ENCODE peak calls at places on chromosomes 6 and 20, in six cellular contexts. S is fibroblast of lung, D is endothelial cell of umbilical vein, Z is PC-3, U is GM23248, L is HCT116. V is an unnamed sample.

GRCh38 chr6:65943548-65943947 is 236.5 kb upstream of the EYS start:
- DNase-seq in S (no peak), D (no peak), Z (no peak), L (no peak), U (no peak), V (no peak)

GRCh38 chr6:145704153-145704781 is 31.1 kb downstream of the EPM2A start:
- DNase-seq in D (peak), S (no peak), Z (peak), L (no peak), U (peak), V (no peak)

GRCh38 chr6:152750694-152751093 is at the start of gene VIP:
- DNase-seq in Z (peak), L (no peak), D (peak), S (peak), U (peak), V (no peak)

GRCh38 chr20:58169441-58169840 is 59.0 kb downstream of the ANKRD60 start:
- DNase-seq in D (no peak), L (no peak), S (peak), U (peak), Z (no peak), V (no peak)

GRCh38 chr6:18395851-18396187 is 8.7 kb downstream of the RNF144B start:
- DNase-seq in U (peak), D (peak), L (no peak), S (peak), Z (peak), V (no peak)

GRCh38 chr20:63709149-63709527 is 1.3 kb downstream of the ZGPAT start:
- DNase-seq in S (no peak), L (no peak), D (no peak), Z (no peak), U (no peak), V (no peak)

GRCh38 chr6:44732243-44732642 is 344.7 kb downstream of the CDC5L start:
- DNase-seq in D (no peak), S (no peak), Z (no peak), U (no peak), L (no peak), V (no peak)

GRCh38 chr20:24609757-24610156 is 140.3 kb downstream of the SYNDIG1 start:
- DNase-seq in L (no peak), U (peak), S (no peak), Z (no peak), D (no peak), V (no peak)

GRCh38 chr20:2379511-2380229 is 1.0 kb upstream of the TGM6 start:
- DNase-seq in D (no peak), Z (no peak), U (no peak), S (no peak), L (no peak), V (no peak)

GRCh38 chr6:77652739-77653138 is at the start of gene MEI4:
- DNase-seq in U (no peak), S (no peak), L (no peak), D (no peak), Z (no peak), V (no peak)

GRCh38 chr6:448296-449056 is 56.9 kb downstream of the IRF4 start:
- DNase-seq in U (no peak), L (no peak), Z (no peak), S (no peak), D (no peak), V (no peak)

GRCh38 chr6:148524509-148524908 is 181.9 kb downstream of the SASH1 start:
- DNase-seq in Z (peak), L (no peak), S (peak), U (peak), D (peak), V (no peak)

GRCh38 chr6:71602385-71602949 is 283.9 kb upstream of the RIMS1 start:
- DNase-seq in U (peak), S (peak), L (no peak), Z (peak), D (no peak), V (peak)

GRCh38 chr20:58179432-58180099 is 48.9 kb downstream of the ANKRD60 start:
- DNase-seq in L (no peak), D (peak), Z (peak), S (peak), U (peak), V (no peak)

GRCh38 chr20:7694940-7695567 is 245.2 kb downstream of the HAO1 start:
- DNase-seq in D (no peak), S (peak), L (no peak), U (peak), Z (no peak), V (no peak)

GRCh38 chr20:10716855-10717254 is 43.1 kb upstream of the JAG1 start:
- DNase-seq in L (no peak), U (no peak), S (peak), Z (peak), D (peak), V (no peak)

GRCh38 chr20:61640171-61640570 is 388.1 kb downstream of the CDH4 start:
- DNase-seq in L (no peak), U (peak), D (no peak), Z (no peak), S (peak), V (peak)

GRCh38 chr20:57259179-57260021 is 7.0 kb downstream of the BMP7 start:
- DNase-seq in Z (no peak), S (no peak), L (no peak), U (peak), D (no peak), V (no peak)

GRCh38 chr6:10968776-10969175 is 75.3 kb downstream of the ELOVL2 start:
- DNase-seq in S (peak), D (no peak), Z (no peak), L (no peak), U (peak), V (no peak)

GRCh38 chr6:6725834-6726194 is 137.3 kb downstream of the LY86 start:
- DNase-seq in U (no peak), Z (no peak), L (no peak), S (no peak), D (no peak), V (no peak)

GRCh38 chr20:16241911-16242310 is 331.3 kb downstream of the KIF16B start:
- DNase-seq in L (peak), S (no peak), D (no peak), U (no peak), Z (peak), V (no peak)

GRCh38 chr6:8414844-8415243 is 20.5 kb downstream of the SLC35B3 start:
- DNase-seq in L (no peak), U (no peak), Z (no peak), S (no peak), D (no peak), V (no peak)

DNA sequence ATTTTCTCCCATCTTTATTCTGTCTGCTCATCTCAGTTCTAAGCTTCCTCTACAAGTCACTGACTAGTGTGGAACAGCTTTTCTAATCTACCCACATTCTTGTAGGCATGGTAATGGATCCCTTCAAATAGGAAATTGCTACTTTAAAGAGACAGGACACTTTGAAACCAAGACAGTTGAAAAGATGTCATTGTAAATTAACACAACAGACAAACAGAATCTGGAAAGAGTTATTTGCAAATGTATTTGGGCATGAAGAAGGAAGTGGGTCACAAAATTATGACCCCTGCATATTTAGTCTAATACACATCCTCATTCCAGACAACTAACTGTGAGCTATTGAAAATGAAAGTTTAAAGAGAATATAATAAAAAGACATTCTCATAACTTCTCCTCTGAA is 298.2 kb upstream of the MARCKS start:
- DNase-seq in S (peak), U (peak), L (no peak), Z (peak), D (peak), V (no peak)
- H3K4me2 ChIP-seq in S (peak), U (peak), L (peak), Z (peak), D (peak), V (peak)

GRCh38 chr6:100892116-100892515 is 11.0 kb upstream of the ASCC3 start:
- DNase-seq in U (no peak), Z (no peak), L (no peak), S (no peak), D (no peak), V (no peak)
- TF ChIP-seq EZH2 in U (no peak), Z (no peak), L (no peak), S (no peak), D (no peak), V (no peak)

DNA sequence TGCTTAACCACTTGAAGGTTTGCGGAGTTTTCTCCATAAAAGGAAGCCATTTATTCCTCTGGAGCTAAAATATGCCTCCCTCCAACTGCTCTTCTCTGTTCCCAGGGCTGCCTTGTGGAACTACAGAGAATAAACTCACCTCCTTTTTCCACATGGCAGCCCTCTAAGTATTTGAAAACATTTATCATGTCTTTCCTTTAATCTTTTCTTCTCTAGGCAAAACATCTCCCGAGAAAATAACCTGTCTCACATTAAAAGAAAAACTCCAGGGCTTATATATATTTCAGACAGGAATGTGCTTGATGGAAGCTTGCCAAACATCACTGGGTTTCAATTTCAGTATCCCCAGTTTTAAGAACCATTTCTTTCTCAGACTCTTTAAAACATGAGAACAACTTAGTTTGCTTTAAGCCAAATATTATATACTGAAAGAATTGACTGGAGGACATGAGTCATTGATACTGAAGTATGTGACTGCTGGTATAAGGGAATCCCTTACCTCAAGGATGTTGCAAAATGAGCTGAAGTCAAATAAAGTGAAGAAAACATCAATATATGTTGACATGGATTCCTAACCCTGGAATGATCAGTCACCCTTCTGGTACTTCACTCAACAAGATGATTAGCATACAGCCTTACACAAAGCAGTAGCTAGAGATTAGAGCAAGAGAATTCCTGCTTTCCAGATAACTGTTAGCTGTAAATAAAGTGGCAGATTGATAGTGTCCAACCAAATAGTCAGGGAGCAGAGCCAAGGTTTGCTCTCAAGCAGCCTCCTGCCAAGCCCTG is 74.0 kb downstream of the ZBTB2 start:
- DNase-seq in D (peak), S (peak), U (peak), L (no peak), Z (peak), V (no peak)
- H3K4me2 ChIP-seq in D (no peak), S (no peak), U (no peak), L (no peak), Z (no peak), V (no peak)

DNA sequence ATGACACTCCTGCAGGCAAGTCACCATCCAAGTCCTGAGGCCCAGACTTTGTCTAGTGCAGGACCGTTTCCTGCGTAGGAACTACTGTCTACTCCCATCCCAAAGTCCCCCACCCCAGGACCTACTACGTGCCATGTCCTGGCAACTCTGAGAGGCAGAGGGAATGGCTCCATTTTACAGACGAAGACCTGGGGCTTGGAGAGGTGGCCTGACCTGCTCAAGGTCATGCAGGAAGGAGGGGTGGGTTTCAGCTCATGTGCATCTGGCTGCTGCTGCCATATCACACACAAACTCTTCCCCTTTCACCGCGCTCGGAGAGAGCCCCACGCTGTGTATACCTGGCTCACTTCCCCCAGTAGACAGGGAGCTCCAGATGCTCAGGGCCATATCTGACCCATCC is 1.2 kb upstream of the NOL4L start:
- DNase-seq in Z (no peak), S (no peak), D (no peak), U (no peak), L (no peak), V (no peak)
- TF ChIP-seq EZH2 in Z (no peak), S (no peak), D (no peak), U (no peak), L (no peak), V (no peak)

GRCh38 chr6:16254535-16254934 is 16.1 kb downstream of the GMPR start:
- DNase-seq in Z (no peak), S (no peak), U (no peak), L (no peak), D (no peak), V (no peak)

GRCh38 chr6:16253399-16254144 is 15.2 kb downstream of the GMPR start:
- DNase-seq in D (no peak), U (no peak), S (no peak), L (no peak), Z (no peak), V (no peak)

GRCh38 chr6:16256781-16257180 is 18.4 kb downstream of the GMPR start:
- DNase-seq in L (no peak), U (no peak), S (no peak), Z (no peak), D (no peak), V (no peak)

GRCh38 chr6:16257999-16258708 is 19.8 kb downstream of the GMPR start:
- DNase-seq in L (no peak), D (peak), S (no peak), U (no peak), Z (peak), V (no peak)

DNA sequence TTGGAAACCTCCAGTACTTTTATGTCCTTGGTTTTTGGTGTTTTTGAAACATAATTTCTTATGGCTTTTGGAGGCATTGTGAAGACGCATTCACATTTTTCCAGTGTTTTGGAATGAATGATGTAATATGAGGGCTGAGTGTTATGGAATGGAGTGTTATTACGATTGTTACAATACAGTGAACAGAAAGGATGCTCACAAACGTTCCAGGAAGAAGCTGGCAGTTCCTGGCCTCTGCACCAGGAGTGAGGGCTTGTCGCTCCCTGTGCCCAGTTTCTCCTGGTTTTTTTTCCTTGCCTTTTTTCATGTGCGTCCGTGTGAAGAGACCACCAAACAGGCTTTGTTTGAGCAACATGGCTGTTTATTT is 20.3 kb downstream of the GMPR start:
- DNase-seq in Z (no peak), D (no peak), U (no peak), S (no peak), L (no peak), V (no peak)
- H3K4me2 ChIP-seq in Z (no peak), D (no peak), U (no peak), S (no peak), L (no peak), V (no peak)

DNA sequence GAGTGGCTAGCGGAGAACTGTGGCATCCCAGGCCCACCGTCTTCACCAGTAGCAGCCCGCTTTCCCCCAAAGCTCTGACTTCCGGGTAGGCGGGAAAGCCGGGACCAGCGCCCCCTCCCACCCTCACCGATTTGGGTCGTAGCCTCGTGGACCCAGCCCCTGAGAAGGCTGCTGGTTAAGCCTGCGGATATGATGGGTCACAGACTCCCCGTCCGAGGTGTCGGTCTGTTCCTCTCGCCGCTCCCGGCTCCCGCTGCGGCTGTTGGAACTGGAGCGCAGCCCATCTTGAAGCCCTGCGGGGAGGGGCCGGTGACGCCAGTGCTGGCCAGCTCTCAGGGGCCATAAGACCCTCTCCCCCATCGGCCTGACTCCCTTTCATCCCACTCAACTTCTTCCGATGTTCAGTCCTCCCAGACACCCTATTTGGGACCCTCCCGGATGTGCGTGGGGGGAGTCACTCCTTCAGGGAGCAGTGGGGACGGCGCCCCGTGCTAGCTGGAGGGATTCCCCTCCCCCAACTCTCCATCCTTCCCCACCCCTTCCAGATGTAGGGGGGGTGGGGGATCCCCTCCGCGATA is 772 bp downstream of the GNL1 start:
- DNase-seq in S (peak), Z (no peak), L (no peak), U (peak), D (peak), V (no peak)
- TF ChIP-seq EZH2 in S (no peak), Z (no peak), L (no peak), U (no peak), D (no peak), V (no peak)

DNA sequence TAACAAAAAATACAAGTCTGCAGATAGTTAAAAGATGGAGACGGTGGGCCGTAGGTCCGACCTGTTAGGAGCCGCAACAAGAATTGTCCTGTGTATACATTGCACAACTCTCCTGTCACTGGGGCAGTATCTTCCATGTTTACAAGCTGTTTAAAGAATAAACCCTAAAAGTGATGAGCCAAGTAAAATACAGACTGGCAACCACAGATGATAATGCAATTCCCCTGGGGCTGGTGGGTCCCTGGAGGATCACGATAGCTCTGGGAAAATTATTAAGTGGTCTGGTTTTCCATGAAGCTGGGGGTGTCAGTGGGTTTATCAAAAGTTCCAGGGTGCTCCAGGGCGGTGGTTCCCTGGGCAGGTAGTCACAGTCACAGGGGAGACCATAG is 8.1 kb upstream of the FAM50B start:
- DNase-seq in S (peak), Z (no peak), L (no peak), D (no peak), U (peak), V (no peak)
- H3K4me2 ChIP-seq in S (no peak), Z (peak), L (no peak), D (no peak), U (peak), V (peak)

GRCh38 chr6:21666200-21666671 is 72.7 kb downstream of the SOX4 start:
- DNase-seq in S (peak), D (peak), U (peak), L (no peak), Z (no peak), V (no peak)
- TF ChIP-seq EZH2 in S (peak), D (no peak), U (no peak), L (no peak), Z (no peak), V (peak)

V was measured in keratinocyte.